ENCODE peak calls at places on chromosomes 5 and 9, in seven cellular contexts. L is stimulated activated CD8-positive, alpha-beta memory T cell treated with anti-CD3 and anti-CD28 coated beads, Interleukin-12 subunit alpha, Interleukin-12 subunit beta, amount 100 ng/mL, for 1 hour; E is CD4-positive, CD25-positive, alpha-beta regulatory T cell; J is NCI-H446 treated with DMSO at 0.1 percent for 48 hours; Z is NCI-H2171; O is lower leg skin; I is D341Med. U is an unnamed sample.
A peak's percentile ranks its signal among the peaks of the same experiment; 100 is the strongest.

GRCh38 chr5:173734716-173735115 is 118.3 kb upstream of the BOD1 start:
- DNase-seq in L (no peak), E (no peak), J (no peak), Z (no peak), O (no peak), I (no peak), U (no peak)

GRCh38 chr9:113935677-113936380 is 59.7 kb downstream of the ZNF618 start:
- DNase-seq in L (no peak), E (no peak), J (no peak), Z (no peak), O (peak; percentile 2), I (no peak), U (no peak)

GRCh38 chr5:111585291-111585690 is 73.0 kb upstream of the STARD4 start:
- DNase-seq in L (no peak), E (no peak), J (no peak), Z (no peak), O (no peak), I (no peak), U (no peak)

GRCh38 chr5:163912023-163912422 is 406.6 kb downstream of the MAT2B start:
- DNase-seq in L (no peak), E (no peak), J (no peak), Z (no peak), O (no peak), I (no peak), U (no peak)

GRCh38 chr9:133844876-133845658 is 106.9 kb upstream of the SARDH start:
- DNase-seq in L (no peak), E (no peak), J (no peak), Z (no peak), O (peak; percentile 49), I (no peak), U (no peak)

GRCh38 chr5:29001666-29002065 is 1963.3 kb upstream of the CDH9 start:
- DNase-seq in L (no peak), E (no peak), J (no peak), Z (no peak), O (no peak), I (no peak), U (no peak)

GRCh38 chr5:67297376-67297775 is 100.8 kb upstream of the CD180 start:
- DNase-seq in L (no peak), E (no peak), J (no peak), Z (no peak), O (no peak), I (no peak), U (no peak)

GRCh38 chr9:99105152-99106043 is 485 bp downstream of the TGFBR1 start:
- DNase-seq in L (no peak), E (peak; percentile 9), J (no peak), Z (peak; percentile 37), O (peak; percentile 69), I (peak; percentile 82), U (no peak)

GRCh38 chr5:30752015-30752414 is 441.5 kb upstream of the CDH6 start:
- DNase-seq in L (no peak), E (no peak), J (no peak), Z (no peak), O (no peak), I (no peak), U (no peak)